ENCODE peak calls at places on chromosomes 7 and 10, in ten cellular contexts. U is mucosa of descending colon, B is EH, M is AG04450, F is GM04504, Y is T-cell, A is posterior cingulate gyrus, O is GM04503, W is HTR-8/SVneo, K is breast epithelium. L is an unnamed sample.

GRCh38 chr7:136183981-136184380 is 206.8 kb upstream of the MTPN start:
- DNase-seq in U (no peak), B (peak; percentile 9), M (no peak), F (no peak), Y (no peak), A (no peak), O (no peak), W (no peak), K (no peak), L (no peak)

GRCh38 chr7:149414745-149415390 is 46.0 kb downstream of the ZNF777 start:
- DNase-seq in U (peak; percentile 34), B (peak; percentile 38), M (peak; percentile 20), F (peak; percentile 16), Y (peak; percentile 48), A (peak; percentile 68), O (peak; percentile 31), W (no peak), K (no peak), L (peak; percentile 77)

GRCh38 chr10:30430544-30431298 is 3.3 kb upstream of the MAP3K8 start:
- DNase-seq in U (no peak), B (no peak), M (no peak), F (no peak), Y (no peak), A (no peak), O (no peak), W (no peak), K (no peak), L (no peak)

GRCh38 chr10:80772596-80772995 is 234.9 kb downstream of the SH2D4B start:
- DNase-seq in U (no peak), B (no peak), M (no peak), F (no peak), Y (no peak), A (no peak), O (no peak), W (no peak), K (no peak), L (no peak)

GRCh38 chr7:98877146-98877545 is 1.2 kb upstream of the TRRAP start:
- DNase-seq in U (no peak), B (no peak), M (no peak), F (no peak), Y (no peak), A (no peak), O (no peak), W (no peak), K (no peak), L (no peak)

GRCh38 chr7:152054377-152055230 is 29.1 kb downstream of the GALNT11 start:
- DNase-seq in U (no peak), B (peak; percentile 65), M (peak; percentile 26), F (peak; percentile 41), Y (no peak), A (no peak), O (peak; percentile 45), W (no peak), K (no peak), L (peak; percentile 42)

GRCh38 chr10:119651514-119652327 is 541 bp downstream of the BAG3 start:
- DNase-seq in U (peak; percentile 23), B (no peak), M (no peak), F (no peak), Y (no peak), A (no peak), O (no peak), W (no peak), K (no peak), L (peak; percentile 57)

GRCh38 chr7:517848-518629 is 1.6 kb downstream of the PDGFA start:
- DNase-seq in U (peak; percentile 79), B (peak; percentile 75), M (no peak), F (no peak), Y (no peak), A (peak; percentile 73), O (no peak), W (no peak), K (no peak), L (peak; percentile 85)

GRCh38 chr7:30563326-30563942 is 31.2 kb upstream of the GARS1 start:
- DNase-seq in U (no peak), B (peak; percentile 56), M (no peak), F (no peak), Y (no peak), A (no peak), O (no peak), W (peak; percentile 54), K (peak; percentile 59), L (no peak)

GRCh38 chr7:105016083-105017075 is 2.4 kb downstream of the KMT2E start:
- DNase-seq in U (no peak), B (peak; percentile 70), M (no peak), F (no peak), Y (no peak), A (no peak), O (no peak), W (no peak), K (no peak), L (no peak)

GRCh38 chr7:87220026-87220733 is 648 bp upstream of the TMEM243 start:
- DNase-seq in U (peak; percentile 84), B (peak; percentile 80), M (no peak), F (peak; percentile 43), Y (peak; percentile 81), A (peak; percentile 82), O (no peak), W (peak; percentile 58), K (peak; percentile 73), L (peak; percentile 86)

GRCh38 chr10:24228642-24229041 is 19.7 kb downstream of the KIAA1217 start:
- DNase-seq in U (no peak), B (no peak), M (no peak), F (no peak), Y (no peak), A (no peak), O (no peak), W (no peak), K (no peak), L (no peak)

GRCh38 chr7:32453286-32454011 is 36.7 kb downstream of the LSM5 start:
- DNase-seq in U (no peak), B (no peak), M (no peak), F (no peak), Y (no peak), A (no peak), O (no peak), W (no peak), K (no peak), L (no peak)

GRCh38 chr7:156055206-156055822 is 243.1 kb upstream of the SHH start:
- DNase-seq in U (no peak), B (no peak), M (no peak), F (no peak), Y (no peak), A (no peak), O (no peak), W (no peak), K (no peak), L (no peak)

GRCh38 chr10:103757531-103758293 is 97.7 kb downstream of the SH3PXD2A start:
- DNase-seq in U (peak; percentile 45), B (peak; percentile 85), M (peak; percentile 63), F (peak; percentile 68), Y (peak; percentile 28), A (peak; percentile 34), O (no peak), W (peak; percentile 61), K (peak; percentile 51), L (peak; percentile 68)

GRCh38 chr7:138029126-138029525 is 27.2 kb upstream of the CREB3L2 start:
- DNase-seq in U (no peak), B (no peak), M (no peak), F (no peak), Y (no peak), A (no peak), O (no peak), W (no peak), K (no peak), L (no peak)